ENCODE peak calls at places on chromosome 12, in four cellular contexts. N is K562, P is IMR-90, F is GM12878. W is an unnamed sample.

GRCh38 chr12:67388331-67389163 is 119.4 kb downstream of the CAND1 start:
- DNase-seq in N (peak), P (no peak), F (no peak), W (no peak)

GRCh38 chr12:263574-263973 is 938 bp upstream of the SLC6A13 start:
- DNase-seq in N (no peak), P (peak), F (no peak), W (no peak)

GRCh38 chr12:6962285-6963015 is 8.0 kb downstream of the PHB2 start:
- DNase-seq in N (no peak), P (no peak), F (no peak), W (no peak)

GRCh38 chr12:112111931-112112330 is 3.3 kb upstream of the NAA25 start:
- DNase-seq in N (peak), P (no peak), F (no peak), W (no peak)

GRCh38 chr12:51460519-51460918 is 35.9 kb downstream of the SLC4A8 start:
- DNase-seq in N (no peak), P (peak), F (no peak), W (no peak)

GRCh38 chr12:111430418-111431353 is 25.0 kb downstream of the SH2B3 start:
- DNase-seq in N (no peak), P (no peak), F (no peak), W (peak)

GRCh38 chr12:71642264-71642663 is 21.4 kb downstream of the ZFC3H1 start:
- DNase-seq in N (no peak), P (no peak), F (no peak), W (no peak)

GRCh38 chr12:109264095-109264942 is 44.8 kb downstream of the FOXN4 start:
- DNase-seq in N (peak), P (peak), F (no peak), W (peak)

GRCh38 chr12:55771736-55772135 is 28.8 kb downstream of the GDF11 start:
- DNase-seq in N (no peak), P (no peak), F (no peak), W (no peak)

GRCh38 chr12:29229158-29229505 is 80.1 kb downstream of the FAR2 start:
- DNase-seq in N (no peak), P (no peak), F (no peak), W (no peak)

GRCh38 chr12:118109088-118109487 is 5.3 kb upstream of the VSIG10 start:
- DNase-seq in N (no peak), P (peak), F (no peak), W (no peak)

GRCh38 chr12:16685107-16685506 is 79.1 kb upstream of the LMO3 start:
- DNase-seq in N (no peak), P (peak), F (no peak), W (no peak)

GRCh38 chr12:96473394-96474093 is 15.8 kb upstream of the CFAP54 start:
- DNase-seq in N (no peak), P (peak), F (no peak), W (peak)

GRCh38 chr12:68321140-68321539 is 11.0 kb downstream of the MDM1 start:
- DNase-seq in N (no peak), P (no peak), F (no peak), W (no peak)

GRCh38 chr12:946656-947055 is 2.8 kb downstream of the RAD52 start:
- DNase-seq in N (no peak), P (peak), F (peak), W (no peak)

GRCh38 chr12:92369643-92370042 is 224.0 kb upstream of the BTG1 start:
- DNase-seq in N (no peak), P (no peak), F (no peak), W (no peak)

GRCh38 chr12:11242656-11243055 is 26.9 kb downstream of the PRB3 start:
- DNase-seq in N (no peak), P (no peak), F (no peak), W (no peak)

GRCh38 chr12:4843907-4844306 is 65.8 kb upstream of the KCNA1 start:
- DNase-seq in N (no peak), P (no peak), F (no peak), W (no peak)

GRCh38 chr12:9760699-9761406 is at the start of gene CD69:
- DNase-seq in N (peak), P (no peak), F (peak), W (peak)

GRCh38 chr12:54394281-54394719 is 9.8 kb upstream of the ZNF385A start:
- DNase-seq in N (peak), P (peak), F (no peak), W (no peak)

DNA sequence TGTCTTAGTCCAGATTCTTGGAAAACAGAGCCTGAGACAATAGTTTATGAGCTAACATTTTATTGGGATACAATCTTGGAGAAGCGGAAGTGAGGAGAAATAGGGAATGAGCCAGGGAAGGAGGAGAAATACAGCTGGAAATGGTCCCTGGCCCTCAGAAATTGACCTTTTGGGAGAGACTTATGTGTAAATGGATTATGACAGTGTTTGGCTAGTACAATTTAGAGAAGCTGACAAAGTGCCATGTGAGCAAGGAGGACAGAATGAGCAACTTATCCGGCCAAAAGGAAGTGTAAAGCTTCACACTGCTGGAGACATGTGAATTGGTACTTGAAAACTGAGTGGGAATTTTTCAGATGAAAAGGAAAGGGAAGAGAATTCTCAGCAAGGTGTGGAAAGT is 2.9 kb downstream of the GLIPR1 start:
- DNase-seq in N (no peak), P (no peak), F (no peak), W (no peak)
- H3K9ac ChIP-seq in N (no peak), P (no peak), F (no peak), W (no peak)

DNA sequence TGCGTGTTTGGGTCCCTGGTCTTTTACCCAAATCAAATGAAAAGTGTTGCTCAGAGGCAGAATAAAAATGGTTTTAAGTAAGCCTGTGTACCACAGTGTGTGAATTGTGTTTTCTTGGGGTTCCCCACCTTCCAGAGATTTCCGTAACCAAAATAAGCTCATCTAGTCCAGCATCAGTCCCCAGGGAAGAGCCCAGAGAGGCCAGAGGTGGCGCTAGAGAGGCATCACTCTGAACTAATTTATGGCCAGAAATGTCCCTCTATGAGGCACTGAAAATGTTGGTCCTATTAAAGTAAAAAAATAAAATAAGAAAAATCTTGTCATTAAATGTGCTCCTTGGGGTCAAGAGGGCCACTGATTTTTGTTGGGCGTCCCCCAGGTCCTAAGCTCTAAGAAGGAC is 24.9 kb upstream of the PRKAB1 start:
- DNase-seq in N (peak), P (no peak), F (no peak), W (no peak)
- TF ChIP-seq FOS in N (no peak), P (no peak), F (no peak), W (no peak)

GRCh38 chr12:124757329-124757728 is 106.3 kb downstream of the SCARB1 start:
- DNase-seq in N (no peak), P (no peak), F (no peak), W (no peak)
- H3K9ac ChIP-seq in N (no peak), P (no peak), F (no peak), W (no peak)

GRCh38 chr12:94305293-94305957 is 154.2 kb downstream of the CEP83 start:
- DNase-seq in N (peak), P (peak), F (peak), W (no peak)

GRCh38 chr12:94309348-94309747 is 150.3 kb downstream of the CEP83 start:
- DNase-seq in N (no peak), P (no peak), F (peak), W (no peak)

GRCh38 chr12:94308612-94309011 is 151.1 kb downstream of the CEP83 start:
- DNase-seq in N (no peak), P (no peak), F (no peak), W (peak)

GRCh38 chr12:94304012-94304411 is 155.6 kb downstream of the PLXNC1 start:
- DNase-seq in N (no peak), P (no peak), F (no peak), W (no peak)

GRCh38 chr12:94304566-94305061 is 155.1 kb downstream of the CEP83 start:
- DNase-seq in N (no peak), P (peak), F (no peak), W (no peak)
- TF ChIP-seq FOS in N (no peak), P (no peak), F (no peak), W (no peak)

GRCh38 chr12:13164859-13165577 is 31.5 kb upstream of the EMP1 start:
- DNase-seq in N (no peak), P (no peak), F (no peak), W (peak)
- H3K9ac ChIP-seq in N (no peak), P (no peak), F (no peak), W (no peak)

GRCh38 chr12:14770495-14771313 is 32.6 kb downstream of the WBP11 start:
- DNase-seq in N (no peak), P (peak), F (peak), W (peak)

GRCh38 chr12:14772946-14773345 is 30.3 kb downstream of the WBP11 start:
- DNase-seq in N (no peak), P (no peak), F (no peak), W (no peak)

GRCh38 chr12:14773685-14774073 is 29.6 kb downstream of the WBP11 start:
- DNase-seq in N (no peak), P (no peak), F (peak), W (no peak)

GRCh38 chr12:14769837-14770494 is 33.3 kb downstream of the WBP11 start:
- DNase-seq in N (no peak), P (peak), F (peak), W (peak)

DNA sequence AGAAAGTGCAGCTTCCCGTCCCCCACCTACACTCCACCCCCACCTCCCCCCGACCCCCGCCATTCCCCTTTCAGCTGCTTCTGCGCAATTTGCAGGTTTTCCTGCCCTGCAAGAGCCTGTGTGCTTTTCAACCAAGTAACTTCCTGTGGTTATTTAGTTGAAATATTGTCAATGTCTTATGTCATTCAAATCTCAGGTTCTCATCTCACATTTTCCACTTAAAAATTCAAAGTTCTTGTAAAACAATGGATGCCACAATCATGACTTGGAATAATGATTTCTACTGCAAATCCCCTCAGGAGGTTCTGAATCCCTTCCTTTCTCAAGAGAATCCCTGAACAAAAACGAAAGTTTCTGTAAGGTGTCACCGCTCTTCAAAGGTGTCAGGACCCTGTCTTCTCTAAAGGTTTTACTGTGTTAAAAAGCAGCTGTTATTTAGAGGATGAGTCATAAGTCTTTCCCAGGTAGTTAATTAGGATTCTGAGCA is 31.6 kb downstream of the WBP11 start:
- DNase-seq in N (no peak), P (no peak), F (peak), W (no peak)
- TF ChIP-seq FOS in N (no peak), P (no peak), F (no peak), W (no peak)

DNA sequence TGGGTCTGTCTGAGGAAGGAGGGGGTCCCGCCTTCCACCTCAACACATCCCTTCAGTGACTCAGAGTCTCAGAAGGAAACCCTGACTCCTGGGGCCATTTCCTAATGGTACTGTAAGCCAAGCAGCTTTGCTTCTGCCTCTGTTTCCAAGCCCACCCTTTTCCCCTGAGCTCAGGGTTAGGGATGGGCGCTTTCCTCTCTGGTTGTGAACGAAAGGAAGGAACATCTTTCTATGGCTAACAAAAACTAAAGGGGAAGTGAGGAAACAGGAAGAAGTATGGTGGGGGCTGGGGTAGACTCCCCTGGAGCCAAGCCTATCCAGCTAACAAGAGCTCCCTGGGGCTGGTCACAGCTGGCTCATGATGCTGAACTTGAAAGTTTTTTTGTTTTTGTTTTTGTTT is 11.6 kb upstream of the UNC119B start:
- DNase-seq in N (no peak), P (no peak), F (no peak), W (peak)
- H3K9ac ChIP-seq in N (no peak), P (no peak), F (no peak), W (no peak)

GRCh38 chr12:106217706-106218105 is 30.1 kb downstream of the CKAP4 start:
- DNase-seq in N (no peak), P (no peak), F (no peak), W (no peak)

GRCh38 chr12:106214576-106214975 is 33.2 kb downstream of the CKAP4 start:
- DNase-seq in N (no peak), P (no peak), F (no peak), W (no peak)

GRCh38 chr12:106213721-106214121 is 34.1 kb downstream of the CKAP4 start:
- DNase-seq in N (no peak), P (no peak), F (no peak), W (peak)

DNA sequence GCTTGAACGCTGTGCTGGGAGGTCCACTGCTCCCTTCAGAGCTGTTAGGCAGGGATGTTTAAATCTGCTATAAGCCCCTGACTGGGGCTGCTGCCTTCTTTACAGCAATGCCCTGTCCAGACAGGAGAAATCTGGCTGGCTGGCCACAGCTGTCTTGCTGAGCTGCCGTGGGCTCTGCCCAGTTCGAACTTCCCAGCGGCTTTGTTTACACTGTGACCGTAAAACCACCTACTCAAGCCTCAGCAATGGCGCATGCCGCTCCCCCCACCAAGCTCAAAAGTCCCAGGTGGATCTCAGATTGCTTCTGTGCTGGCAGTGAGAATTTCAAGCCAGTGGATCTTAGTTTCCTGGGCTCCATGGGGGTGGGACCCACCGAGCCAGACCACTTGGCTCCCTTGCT is 35.8 kb downstream of the CKAP4 start:
- DNase-seq in N (no peak), P (no peak), F (no peak), W (no peak)
- TF ChIP-seq FOS in N (no peak), P (no peak), F (no peak), W (no peak)